ENCODE peak calls at places on chromosomes 1 and 21, in ten cellular contexts. U is BE2C, M is adrenal gland, H is mesendoderm, T is fibroblast of villous mesenchyme, Z is fibroblast of pulmonary artery, D is AG10803, B is fibroblast of the aortic adventitia, S is astrocyte of the cerebellum, P is HAP-1. V is an unnamed sample.
A peak's percentile ranks its signal among the peaks of the same experiment; 100 is the strongest.

GRCh38 chr1:92291372-92291999 is 7.3 kb downstream of the GLMN start:
- DNase-seq in U (no peak), M (peak; percentile 34), H (peak; percentile 67), T (peak; percentile 72), Z (peak; percentile 83), D (peak; percentile 66), B (peak; percentile 79), S (peak; percentile 65), P (peak; percentile 19), V (no peak)

GRCh38 chr1:37691497-37692077 is 729 bp upstream of the CDCA8 start:
- DNase-seq in U (peak; percentile 43), M (peak; percentile 73), H (peak; percentile 32), T (peak; percentile 76), Z (peak; percentile 46), D (peak; percentile 69), B (peak; percentile 32), S (no peak), P (peak; percentile 54), V (peak; percentile 23)

GRCh38 chr1:25991937-25992688 is 5.8 kb downstream of the PAFAH2 start:
- DNase-seq in U (no peak), M (no peak), H (no peak), T (no peak), Z (no peak), D (peak; percentile 53), B (peak; percentile 46), S (no peak), P (no peak), V (no peak)

GRCh38 chr1:39675220-39675619 is 3.3 kb upstream of the NT5C1A start:
- DNase-seq in U (peak; percentile 67), M (no peak), H (no peak), T (no peak), Z (no peak), D (no peak), B (no peak), S (no peak), P (no peak), V (no peak)

GRCh38 chr1:229130028-229130668 is 140.8 kb upstream of the RAB4A start:
- DNase-seq in U (no peak), M (peak; percentile 36), H (no peak), T (no peak), Z (no peak), D (no peak), B (no peak), S (no peak), P (no peak), V (no peak)

GRCh38 chr1:11485191-11485590 is 6.2 kb downstream of the DISP3 start:
- DNase-seq in U (no peak), M (no peak), H (no peak), T (no peak), Z (no peak), D (no peak), B (no peak), S (no peak), P (no peak), V (no peak)

GRCh38 chr1:113788802-113789201 is 23.5 kb downstream of the RSBN1 start:
- DNase-seq in U (no peak), M (no peak), H (no peak), T (no peak), Z (no peak), D (no peak), B (no peak), S (no peak), P (no peak), V (no peak)

GRCh38 chr1:98314591-98314990 is 346.9 kb upstream of the SNX7 start:
- DNase-seq in U (no peak), M (no peak), H (no peak), T (no peak), Z (no peak), D (no peak), B (no peak), S (no peak), P (no peak), V (no peak)

GRCh38 chr1:206890125-206890637 is 7.1 kb upstream of the IL24 start:
- DNase-seq in U (no peak), M (no peak), H (peak; percentile 46), T (peak; percentile 83), Z (peak; percentile 92), D (peak; percentile 55), B (peak; percentile 71), S (no peak), P (no peak), V (no peak)

GRCh38 chr1:16981269-16981849 is 939 bp upstream of the MFAP2 start:
- DNase-seq in U (no peak), M (no peak), H (no peak), T (peak; percentile 44), Z (peak; percentile 81), D (peak; percentile 95), B (peak; percentile 83), S (peak; percentile 23), P (no peak), V (peak; percentile 79)

GRCh38 chr1:229243638-229244037 is 27.3 kb upstream of the RAB4A start:
- DNase-seq in U (no peak), M (no peak), H (no peak), T (no peak), Z (no peak), D (no peak), B (no peak), S (no peak), P (no peak), V (no peak)

GRCh38 chr1:67683736-67684525 is 1.1 kb upstream of the GADD45A start:
- DNase-seq in U (no peak), M (no peak), H (no peak), T (peak; percentile 38), Z (peak; percentile 38), D (no peak), B (peak; percentile 47), S (no peak), P (no peak), V (no peak)

GRCh38 chr1:92475029-92475428 is 11.7 kb downstream of the GFI1 start:
- DNase-seq in U (no peak), M (no peak), H (no peak), T (no peak), Z (no peak), D (no peak), B (no peak), S (no peak), P (no peak), V (no peak)

GRCh38 chr21:44919111-44919912 is 1.4 kb downstream of the ITGB2 start:
- DNase-seq in U (no peak), M (no peak), H (no peak), T (no peak), Z (no peak), D (no peak), B (no peak), S (no peak), P (no peak), V (no peak)

DNA sequence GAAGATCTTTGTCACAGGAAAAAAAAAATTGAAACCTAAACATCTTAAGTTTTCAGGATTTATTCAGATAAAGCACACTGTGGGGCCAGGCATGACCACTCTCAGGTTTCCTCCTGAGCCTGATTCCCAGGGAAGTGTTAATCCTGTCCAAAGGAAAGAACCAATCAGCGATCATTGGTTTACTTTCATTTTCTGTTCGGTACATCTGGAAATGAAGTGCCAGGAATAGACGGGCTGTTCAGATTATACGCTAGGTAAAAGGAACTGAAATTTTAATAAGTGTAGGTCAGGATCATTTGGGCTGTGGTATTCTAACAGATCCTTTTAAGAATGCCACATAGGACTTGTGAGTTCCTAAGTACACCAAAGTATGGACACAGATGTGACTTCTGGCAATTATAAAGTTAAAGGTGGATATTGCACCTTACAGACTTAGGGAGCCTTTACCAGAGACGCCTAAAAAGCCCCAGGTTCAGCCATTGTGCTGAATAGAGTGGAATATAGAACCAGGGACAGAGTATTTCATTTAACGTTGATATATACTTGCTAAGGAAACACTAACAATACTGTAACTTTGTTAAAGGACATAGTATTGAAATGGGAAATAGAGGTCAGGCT is 9.3 kb upstream of the CACYBP start:
- DNase-seq in U (no peak), M (peak; percentile 31), H (no peak), T (peak; percentile 86), Z (peak; percentile 27), D (peak; percentile 61), B (peak; percentile 81), S (no peak), P (peak; percentile 18), V (no peak)
- H3K4me3 ChIP-seq in U (peak overlapping the region; percentile 52), M (no peak overlapping the region), H (no peak overlapping the region), T (peak overlapping the region; percentile 70), Z (peak overlapping the region; percentile 33), D (peak overlapping the region; percentile 56), B (peak overlapping the region; percentile 61), S (no peak overlapping the region), P (peak overlapping the region; percentile 24), V (peak overlapping the region; percentile 26)

DNA sequence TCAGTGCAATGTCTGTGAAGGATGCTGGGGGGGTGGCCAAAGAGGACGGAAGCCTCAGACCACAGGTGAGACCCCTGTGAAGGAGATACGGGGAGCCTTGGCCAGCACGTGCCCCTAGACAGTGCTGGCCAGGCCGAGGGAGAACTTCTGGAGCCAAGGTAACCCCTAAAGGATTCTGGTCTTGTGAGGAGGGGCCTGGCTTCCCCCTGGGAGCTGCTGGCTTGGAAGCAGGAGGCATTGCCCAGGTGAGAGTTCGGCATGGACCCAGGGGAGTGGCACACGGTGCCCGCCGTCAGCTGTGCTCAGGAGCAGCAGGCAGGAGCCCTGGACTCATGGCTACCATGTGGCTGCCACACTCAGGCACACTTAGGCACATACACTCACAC is 1.3 kb upstream of the COL6A2 start:
- DNase-seq in U (no peak), M (no peak), H (no peak), T (no peak), Z (no peak), D (no peak), B (no peak), S (no peak), P (no peak), V (no peak)
- H3K4me3 ChIP-seq in U (no peak overlapping the region), M (no peak overlapping the region), H (no peak overlapping the region), T (peak overlapping the region; percentile 88), Z (no peak overlapping the region), D (peak overlapping the region; percentile 74), B (peak overlapping the region; percentile 79), S (no peak overlapping the region), P (no peak overlapping the region), V (peak overlapping the region; percentile 57)

DNA sequence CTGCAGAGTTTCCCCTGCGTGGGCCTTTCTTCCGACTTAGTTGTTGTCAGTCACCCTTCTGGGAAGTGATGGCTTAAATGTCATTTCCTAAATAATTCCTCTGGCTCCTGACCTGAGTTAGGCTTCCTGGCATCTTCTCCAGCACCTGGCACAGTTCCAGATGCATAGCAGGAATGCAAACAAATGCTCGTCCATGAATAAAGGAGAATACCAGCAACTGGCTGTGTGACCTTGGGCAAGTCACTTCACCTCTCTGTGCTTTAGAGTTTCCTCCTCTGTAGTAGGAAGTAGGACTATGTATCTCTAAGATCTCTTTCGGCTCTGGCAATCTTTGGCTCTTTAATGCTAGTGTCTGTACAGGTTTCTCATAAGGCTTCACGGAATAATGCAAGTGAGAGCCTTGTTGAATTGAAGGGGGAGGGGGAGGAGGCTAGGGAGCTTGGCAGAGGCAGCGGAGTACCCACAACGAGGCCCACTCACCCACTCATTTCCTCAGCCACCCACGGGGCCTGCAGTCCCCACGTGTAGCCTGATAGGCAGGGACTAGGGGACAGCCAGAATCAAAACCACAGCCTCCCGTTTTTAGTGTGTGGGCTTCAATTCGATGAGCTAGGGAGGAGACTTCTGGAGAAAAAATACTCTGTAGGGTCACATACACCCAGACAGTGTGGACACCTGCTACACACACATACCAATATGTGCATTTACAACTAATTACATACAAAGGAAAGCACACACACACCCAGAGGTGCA is 48.1 kb downstream of the TENT5C start:
- DNase-seq in U (no peak), M (peak; percentile 46), H (no peak), T (no peak), Z (peak; percentile 28), D (no peak), B (no peak), S (no peak), P (no peak), V (no peak)
- H3K4me3 ChIP-seq in U (no peak overlapping the region), M (no peak overlapping the region), H (no peak overlapping the region), T (no peak overlapping the region), Z (no peak overlapping the region), D (no peak overlapping the region), B (no peak overlapping the region), S (no peak overlapping the region), P (no peak overlapping the region), V (no peak overlapping the region)

GRCh38 chr1:101846820-101847219 is 149.9 kb downstream of the OLFM3 start:
- DNase-seq in U (peak; percentile 60), M (no peak), H (peak; percentile 57), T (no peak), Z (no peak), D (no peak), B (no peak), S (no peak), P (no peak), V (no peak)
- H3K4me3 ChIP-seq in U (peak overlapping the region; percentile 69), M (no peak overlapping the region), H (no peak overlapping the region), T (no peak overlapping the region), Z (no peak overlapping the region), D (no peak overlapping the region), B (no peak overlapping the region), S (no peak overlapping the region), P (no peak overlapping the region), V (no peak overlapping the region)

V was measured in skeletal muscle cell.